ENCODE peak calls at places on chromosomes 1 and 21, in four cellular contexts. S is SK-N-SH, Q is astrocyte, X is SK-N-MC. M is an unnamed sample.

GRCh38 chr1:47755368-47755990 is 241.7 kb downstream of the TRABD2B start:
- DNase-seq in S (peak), Q (no peak), X (no peak), M (peak)

GRCh38 chr1:101135526-101135925 is 101.3 kb upstream of the S1PR1 start:
- DNase-seq in S (no peak), Q (no peak), X (no peak), M (no peak)

GRCh38 chr1:165845569-165845968 is 18.2 kb downstream of the UCK2 start:
- DNase-seq in S (no peak), Q (no peak), X (no peak), M (no peak)

GRCh38 chr21:45980697-45981096 is 873 bp upstream of the COL6A1 start:
- DNase-seq in S (no peak), Q (no peak), X (no peak), M (no peak)

GRCh38 chr1:17419626-17420328 is 19.7 kb downstream of the RCC2 start:
- DNase-seq in S (peak), Q (no peak), X (no peak), M (peak)

GRCh38 chr1:5485968-5486665 is 506.1 kb downstream of the NPHP4 start:
- DNase-seq in S (no peak), Q (no peak), X (no peak), M (no peak)

GRCh38 chr1:198030682-198031081 is 113.5 kb downstream of the LHX9 start:
- DNase-seq in S (no peak), Q (peak), X (no peak), M (no peak)

GRCh38 chr1:58397187-58397820 is 149.2 kb downstream of the OMA1 start:
- DNase-seq in S (no peak), Q (peak), X (no peak), M (no peak)

GRCh38 chr21:25999935-26000582 is 170.5 kb downstream of the APP start:
- DNase-seq in S (no peak), Q (no peak), X (no peak), M (no peak)

GRCh38 chr1:85884372-85885035 is 176.3 kb upstream of the ZNHIT6 start:
- DNase-seq in S (peak), Q (no peak), X (no peak), M (no peak)

GRCh38 chr1:21490774-21491482 is 18.3 kb upstream of the ALPL start:
- DNase-seq in S (peak), Q (peak), X (no peak), M (peak)

GRCh38 chr1:164591858-164592257 is 32.9 kb downstream of the PBX1 start:
- DNase-seq in S (no peak), Q (peak), X (no peak), M (no peak)

GRCh38 chr1:53833393-53833792 is 4.7 kb downstream of the NDC1 start:
- DNase-seq in S (no peak), Q (no peak), X (no peak), M (no peak)

GRCh38 chr1:13593511-13594131 is 10.0 kb downstream of the PDPN start:
- DNase-seq in S (no peak), Q (peak), X (no peak), M (no peak)

GRCh38 chr21:44281801-44282200 is 3.9 kb upstream of the AIRE start:
- DNase-seq in S (no peak), Q (no peak), X (no peak), M (no peak)

GRCh38 chr1:86468501-86468977 is at the start of gene CLCA1:
- DNase-seq in S (no peak), Q (no peak), X (no peak), M (no peak)

GRCh38 chr1:234280500-234280899 is 92.8 kb upstream of the COA6 start:
- DNase-seq in S (no peak), Q (no peak), X (no peak), M (no peak)

GRCh38 chr1:18907021-18907913 is 4.9 kb upstream of the ALDH4A1 start:
- DNase-seq in S (peak), Q (no peak), X (peak), M (peak)

GRCh38 chr1:1684031-1684681 is 8.4 kb downstream of the SLC35E2B start:
- DNase-seq in S (peak), Q (no peak), X (no peak), M (no peak)

GRCh38 chr21:16588433-16588860 is 858.7 kb downstream of the USP25 start:
- DNase-seq in S (peak), Q (peak), X (no peak), M (no peak)

GRCh38 chr1:212141404-212141803 is 105.9 kb downstream of the DTL start:
- DNase-seq in S (no peak), Q (no peak), X (no peak), M (no peak)

GRCh38 chr21:45178072-45178608 is 103.8 kb downstream of the ADARB1 start:
- DNase-seq in S (no peak), Q (no peak), X (no peak), M (no peak)

GRCh38 chr1:234500269-234500668 is 21.3 kb upstream of the TARBP1 start:
- DNase-seq in S (no peak), Q (no peak), X (no peak), M (peak)

GRCh38 chr1:188043536-188044245 is 1214.9 kb downstream of the PLA2G4A start:
- DNase-seq in S (no peak), Q (no peak), X (no peak), M (no peak)

GRCh38 chr1:240194120-240194519 is 102.4 kb downstream of the FMN2 start:
- DNase-seq in S (no peak), Q (peak), X (no peak), M (no peak)

GRCh38 chr1:2948001-2948750 is 73.1 kb upstream of the ACTRT2 start:
- DNase-seq in S (no peak), Q (no peak), X (no peak), M (no peak)

GRCh38 chr1:28104866-28105467 is 16.6 kb upstream of the EYA3 start:
- DNase-seq in S (peak), Q (peak), X (no peak), M (peak)

GRCh38 chr1:218397752-218398339 is 52.7 kb downstream of the TGFB2 start:
- DNase-seq in S (no peak), Q (peak), X (no peak), M (no peak)

GRCh38 chr1:160656737-160657476 is 10.1 kb upstream of the SLAMF1 start:
- DNase-seq in S (no peak), Q (no peak), X (no peak), M (no peak)

GRCh38 chr1:160657477-160657820 is 10.6 kb upstream of the SLAMF1 start:
- DNase-seq in S (no peak), Q (no peak), X (no peak), M (no peak)

GRCh38 chr1:160659566-160659965 is 12.7 kb upstream of the SLAMF1 start:
- DNase-seq in S (no peak), Q (no peak), X (no peak), M (no peak)

GRCh38 chr1:160658162-160658955 is 11.5 kb upstream of the SLAMF1 start:
- DNase-seq in S (no peak), Q (no peak), X (no peak), M (no peak)

DNA sequence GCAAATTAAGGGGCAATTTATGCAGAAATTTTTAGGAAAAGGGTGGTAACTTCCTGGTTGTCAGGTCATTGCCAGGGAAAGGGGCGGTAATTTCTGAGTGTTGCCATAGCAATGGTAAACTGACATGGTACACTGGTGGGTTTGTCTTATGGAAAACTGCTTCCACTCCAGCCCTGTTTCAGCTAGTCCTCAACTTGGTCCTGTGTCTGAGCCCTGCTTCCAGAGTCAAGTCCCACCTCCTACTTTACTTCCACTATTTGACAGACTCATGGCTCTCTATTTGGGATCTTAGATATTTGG is 12.1 kb upstream of the SLAMF1 start:
- DNase-seq in S (no peak), Q (no peak), X (no peak), M (no peak)
- H3K9ac ChIP-seq in S (no peak), Q (no peak), X (no peak), M (no peak)

DNA sequence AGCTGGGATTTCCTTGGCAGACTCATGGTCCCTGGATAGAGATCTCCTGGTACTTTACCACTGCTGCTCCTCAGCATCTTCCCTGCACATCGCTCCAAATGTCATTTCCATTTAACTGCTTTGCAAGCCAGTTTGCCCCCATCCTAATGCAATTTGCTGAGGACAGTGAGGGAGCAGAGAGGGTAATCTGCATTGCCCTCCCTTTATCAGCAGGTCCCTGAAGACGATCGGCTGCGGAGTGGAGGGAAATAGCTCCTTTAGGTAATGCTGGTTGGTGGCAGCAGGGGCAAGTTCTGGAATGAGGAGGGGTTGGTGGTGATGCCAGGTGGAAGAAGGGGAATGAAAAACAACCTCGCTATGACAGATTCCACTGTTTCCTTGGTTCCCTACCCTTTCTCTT is 2.6 kb downstream of the PLXNA2 start:
- DNase-seq in S (no peak), Q (no peak), X (no peak), M (no peak)
- H3K9ac ChIP-seq in S (no peak), Q (no peak), X (no peak), M (no peak)

DNA sequence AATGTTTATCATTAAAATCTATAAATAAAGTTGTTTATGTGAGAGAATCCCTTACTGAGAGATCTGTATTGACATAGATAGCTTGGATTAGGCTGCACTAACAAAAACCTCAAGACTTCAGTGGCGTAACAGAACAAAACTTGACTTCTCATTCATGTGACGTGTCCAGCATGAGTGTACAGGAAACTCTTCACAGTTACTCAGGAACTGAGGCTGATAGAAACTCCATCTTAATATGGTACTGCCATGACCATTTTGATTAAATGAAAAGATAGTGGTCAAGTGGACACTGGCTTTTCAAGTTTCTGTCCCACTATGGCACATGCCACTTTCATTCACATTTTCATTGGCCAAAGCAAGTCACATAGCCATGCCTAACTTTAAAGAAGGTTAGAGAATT is 3.7 kb downstream of the ST3GAL3 start:
- DNase-seq in S (no peak), Q (peak), X (no peak), M (no peak)
- H3K9ac ChIP-seq in S (peak), Q (peak), X (no peak), M (no peak)

DNA sequence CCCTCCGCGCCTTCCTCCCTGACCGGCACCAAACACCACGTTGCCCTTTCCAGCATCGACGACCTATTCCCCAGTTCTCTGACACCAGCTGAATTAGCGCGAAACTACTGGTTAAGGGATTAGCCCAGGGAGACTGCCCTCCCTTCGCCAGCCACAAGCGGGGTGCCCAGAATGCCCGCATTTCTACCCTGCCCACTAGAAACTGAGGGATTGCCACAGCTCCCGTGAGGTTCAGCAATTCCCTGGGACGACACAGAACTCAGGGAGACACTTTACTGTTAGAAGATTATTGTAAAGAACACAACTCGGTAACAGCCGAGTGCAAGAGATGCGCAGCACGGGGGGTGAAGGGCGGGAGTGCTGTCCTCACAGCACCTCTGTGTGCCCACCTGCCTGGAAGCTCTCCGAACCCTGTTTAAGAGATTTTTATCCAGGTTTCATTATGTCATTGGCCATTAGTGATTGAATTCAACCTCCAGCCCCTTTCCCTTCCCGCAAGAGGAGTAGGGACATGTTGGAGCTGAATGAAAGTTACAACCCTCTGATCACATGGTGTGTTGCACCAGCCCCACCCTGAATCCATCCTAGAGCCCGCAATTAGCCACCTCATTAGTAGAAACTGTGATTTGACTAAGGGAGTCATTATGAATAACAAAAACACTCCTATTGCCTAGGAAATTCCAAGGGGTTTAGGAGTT is 15.8 kb upstream of the RIPPLY3 start:
- DNase-seq in S (no peak), Q (no peak), X (no peak), M (no peak)
- H3K9ac ChIP-seq in S (peak), Q (peak), X (no peak), M (peak)

DNA sequence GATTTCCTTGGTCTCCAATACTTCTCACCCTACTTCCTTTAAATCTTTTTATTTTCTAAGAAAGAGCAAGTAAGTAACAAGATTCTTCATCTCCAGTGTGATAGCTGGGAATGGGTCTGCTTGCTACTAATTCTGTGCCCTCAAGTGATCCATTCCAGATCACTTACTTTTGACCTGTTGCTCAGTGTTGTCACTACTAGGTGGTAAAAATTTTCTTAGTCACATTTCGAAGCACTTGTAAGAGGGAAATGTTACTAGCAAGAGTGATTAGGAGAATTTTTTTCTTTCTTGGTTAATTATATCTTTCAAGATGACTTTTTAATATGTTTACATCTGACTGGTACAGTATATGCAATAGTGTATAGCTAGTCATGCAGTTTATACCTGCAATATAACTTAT is 2.2 kb downstream of the UBAP2L start:
- DNase-seq in S (no peak), Q (no peak), X (no peak), M (no peak)
- H3K9ac ChIP-seq in S (no peak), Q (no peak), X (peak), M (no peak)

M was measured in Karpas-422.